ENCODE peak calls at places on chromosomes 11 and 22, in four cellular contexts. One of them, this sample, is unnamed.

GRCh38 chr22:31128156-31128555 is 5.4 kb downstream of the INPP5J start:
- DNase-seq in A549: no peak
- DNase-seq in neuronal stem cell: no peak
- DNase-seq in HCT116: no peak
- DNase-seq in this sample: no peak

GRCh38 chr11:94449437-94449836 is 44.2 kb downstream of the MRE11 start:
- DNase-seq in A549: peak
- DNase-seq in neuronal stem cell: no peak
- DNase-seq in HCT116: no peak
- DNase-seq in this sample: peak

GRCh38 chr11:28621648-28622215 is 513.5 kb downstream of the METTL15 start:
- DNase-seq in neuronal stem cell: no peak
- DNase-seq in HCT116: no peak
- DNase-seq in A549: no peak
- DNase-seq in this sample: no peak

GRCh38 chr11:6351782-6352181 is 31.5 kb upstream of the CAVIN3 start:
- DNase-seq in neuronal stem cell: no peak
- DNase-seq in A549: no peak
- DNase-seq in HCT116: no peak
- DNase-seq in this sample: no peak

GRCh38 chr11:69393178-69393832 is 88.2 kb upstream of the LINC01488 start:
- DNase-seq in A549: no peak
- DNase-seq in neuronal stem cell: no peak
- DNase-seq in HCT116: no peak
- DNase-seq in this sample: no peak

GRCh38 chr11:57903441-57904123 is 120.1 kb upstream of the OR9Q1 start:
- DNase-seq in A549: peak
- DNase-seq in neuronal stem cell: no peak
- DNase-seq in HCT116: peak
- DNase-seq in this sample: peak

GRCh38 chr11:116861539-116861938 is 24.1 kb upstream of the APOA1 start:
- DNase-seq in neuronal stem cell: no peak
- DNase-seq in HCT116: no peak
- DNase-seq in A549: no peak
- DNase-seq in this sample: peak

GRCh38 chr22:27456696-27457503 is 344.7 kb downstream of the MN1 start:
- DNase-seq in HCT116: no peak
- DNase-seq in A549: peak
- DNase-seq in neuronal stem cell: no peak
- DNase-seq in this sample: no peak

GRCh38 chr11:43410394-43410793 is 51.7 kb downstream of the TTC17 start:
- DNase-seq in A549: no peak
- DNase-seq in HCT116: no peak
- DNase-seq in neuronal stem cell: no peak
- DNase-seq in this sample: no peak

DNA sequence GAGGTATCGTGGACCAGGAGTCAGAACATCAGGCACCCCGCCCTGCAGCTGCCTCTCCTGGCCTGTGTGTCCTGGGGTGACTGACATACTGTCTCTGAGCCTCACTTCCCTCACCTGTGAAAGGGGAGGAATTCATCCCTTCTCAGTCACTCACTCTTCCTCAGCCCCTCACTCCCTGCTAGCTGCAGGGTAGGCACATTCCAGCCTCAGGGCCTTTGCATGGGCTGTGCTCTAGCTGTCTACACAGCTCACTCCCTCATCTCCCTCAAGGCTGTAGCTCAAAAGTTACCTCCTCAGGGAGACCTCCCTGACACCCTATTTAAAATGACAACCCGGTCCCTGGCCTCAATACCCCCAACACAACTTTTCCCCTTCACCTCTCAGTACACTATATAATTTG is 2.5 kb downstream of the TP53I11 start:
- DNase-seq in A549: no peak
- DNase-seq in HCT116: no peak
- DNase-seq in neuronal stem cell: no peak
- DNase-seq in this sample: no peak
- H3K4me2 ChIP-seq in A549: no peak
- H3K4me2 ChIP-seq in HCT116: no peak
- H3K4me2 ChIP-seq in neuronal stem cell: no peak
- H3K4me2 ChIP-seq in this sample: no peak

GRCh38 chr11:59247535-59248227 is 35.0 kb upstream of the MPEG1 start:
- DNase-seq in neuronal stem cell: no peak
- DNase-seq in A549: no peak
- DNase-seq in HCT116: no peak
- DNase-seq in this sample: no peak
- H3K4me2 ChIP-seq in neuronal stem cell: no peak
- H3K4me2 ChIP-seq in A549: no peak
- H3K4me2 ChIP-seq in HCT116: no peak
- H3K4me2 ChIP-seq in this sample: no peak

GRCh38 chr11:9858218-9858617 is 194.3 kb downstream of the SWAP70 start:
- DNase-seq in neuronal stem cell: no peak
- DNase-seq in HCT116: no peak
- DNase-seq in A549: no peak
- DNase-seq in this sample: no peak
- H3K4me2 ChIP-seq in neuronal stem cell: no peak
- H3K4me2 ChIP-seq in HCT116: no peak
- H3K4me2 ChIP-seq in A549: peak
- H3K4me2 ChIP-seq in this sample: no peak

DNA sequence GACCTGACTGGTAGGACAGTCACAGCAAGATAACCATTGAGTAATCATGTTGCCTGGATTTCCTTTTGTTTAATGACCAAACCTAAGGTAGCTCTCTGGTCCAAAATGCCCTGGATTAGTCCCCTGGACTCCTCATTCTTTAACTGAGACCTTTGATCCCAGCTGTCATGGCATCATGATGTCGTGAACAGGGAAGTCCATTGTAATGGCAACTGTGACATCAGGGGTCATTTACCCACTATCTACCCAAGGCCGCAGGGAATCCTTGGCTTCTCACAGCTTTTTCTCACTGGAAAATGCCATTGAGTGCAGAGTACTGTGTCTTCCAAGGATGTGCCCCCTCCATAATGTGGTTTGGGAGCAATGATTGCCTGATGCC is 29.1 kb upstream of the IGLL5 start:
- DNase-seq in neuronal stem cell: no peak
- DNase-seq in HCT116: no peak
- DNase-seq in A549: no peak
- DNase-seq in this sample: no peak
- H3K4me2 ChIP-seq in neuronal stem cell: no peak
- H3K4me2 ChIP-seq in HCT116: no peak
- H3K4me2 ChIP-seq in A549: no peak
- H3K4me2 ChIP-seq in this sample: no peak

This sample was measured in keratinocyte.